ENCODE peak calls at places on chromosomes 16 and 17, in nine cellular contexts. G is stimulated activated CD4-positive, alpha-beta T cell treated with anti-CD3 and anti-CD28 coated beads, Interleukin-15, amount 100 ng/mL, for 24 hours; W is activated T-helper 1 cell treated with anti-CD3 and anti-CD28 coated beads, Interleukin-2, amount 50 U/mL, for 16 hours; B is B cell; U is T-helper 2 cell; F is WTC11; A is NCI-H2081; Y is sciatic nerve; H is HuH-7.5. Q is an unnamed sample.

GRCh38 chr17:82388223-82388921 is 16.8 kb downstream of the UTS2R start:
- DNase-seq in W (no peak), G (no peak), F (no peak), Y (no peak), H (no peak), U (no peak), A (no peak), B (no peak), Q (no peak)

GRCh38 chr17:949623-950338 is 29.8 kb downstream of the NXN start:
- DNase-seq in Y (no peak), F (no peak), W (no peak), G (no peak), B (no peak), U (no peak), H (no peak), A (no peak), Q (no peak)

GRCh38 chr17:4908301-4908700 is 5.4 kb upstream of the CHRNE start:
- DNase-seq in A (peak; percentile 29), U (no peak), B (no peak), F (peak; percentile 50), G (peak; percentile 31), H (no peak), W (no peak), Y (no peak), Q (no peak)

GRCh38 chr17:82305727-82306300 is 11.6 kb downstream of the CD7 start:
- DNase-seq in W (no peak), Y (no peak), A (no peak), B (no peak), F (no peak), G (no peak), U (no peak), H (no peak), Q (no peak)

GRCh38 chr17:35731239-35731931 is at the start of gene RASL10B:
- DNase-seq in U (no peak), F (peak; percentile 80), G (peak; percentile 75), W (no peak), A (peak; percentile 64), B (peak; percentile 47), H (peak; percentile 93), Y (no peak), Q (peak; percentile 82)

GRCh38 chr17:75846701-75847594 is 2.7 kb upstream of the UNC13D start:
- DNase-seq in Y (no peak), H (no peak), U (no peak), W (no peak), A (peak; percentile 38), G (no peak), F (no peak), B (no peak), Q (no peak)

GRCh38 chr17:78332530-78332929 is 27.3 kb downstream of the SOCS3 start:
- DNase-seq in U (no peak), H (no peak), F (no peak), G (no peak), B (no peak), A (no peak), Y (no peak), W (no peak), Q (no peak)

GRCh38 chr17:81514735-81515529 is 2.3 kb upstream of the ACTG1 start:
- DNase-seq in G (peak; percentile 85), F (peak; percentile 74), A (peak; percentile 78), H (no peak), W (no peak), Y (peak; percentile 88), B (peak; percentile 88), U (peak; percentile 61), Q (no peak)

GRCh38 chr16:4324871-4325740 is 9.2 kb downstream of the GLIS2 start:
- DNase-seq in B (no peak), A (no peak), F (no peak), H (no peak), W (no peak), Y (no peak), U (no peak), G (peak; percentile 1), Q (no peak)

GRCh38 chr17:36936455-36936934 is 780 bp upstream of the LHX1 start:
- DNase-seq in W (no peak), Y (no peak), F (peak; percentile 84), B (peak; percentile 37), A (no peak), U (no peak), G (peak; percentile 38), H (peak; percentile 63), Q (no peak)

GRCh38 chr16:72947379-72948237 is 100.3 kb downstream of the ZFHX3 start:
- DNase-seq in H (peak; percentile 90), Y (no peak), W (no peak), G (no peak), F (no peak), A (no peak), B (no peak), U (no peak), Q (no peak)

GRCh38 chr16:89384282-89384681 is 106.1 kb downstream of the ANKRD11 start:
- DNase-seq in F (no peak), U (no peak), A (no peak), G (no peak), W (no peak), B (no peak), Y (no peak), H (no peak), Q (no peak)